ENCODE peak calls at places on chromosomes 7 and 10, in five cellular contexts. Q, E, K, V and W are unnamed samples.

GRCh38 chr7:71687831-71688599 is 556.1 kb downstream of the GALNT17 start:
- DNase-seq in K (no peak), Q (no peak), V (no peak), E (no peak), W (no peak)

GRCh38 chr7:24192053-24192452 is 91.9 kb upstream of the NPY start:
- DNase-seq in Q (no peak), E (no peak), V (peak), K (no peak), W (no peak)

GRCh38 chr7:121081327-121081936 is 92.9 kb downstream of the CPED1 start:
- DNase-seq in E (peak), K (peak), Q (no peak), V (peak), W (peak)

GRCh38 chr7:157854066-157854891 is 517.5 kb downstream of the DNAJB6 start:
- DNase-seq in V (no peak), K (no peak), Q (peak), E (no peak), W (no peak)

GRCh38 chr7:147472556-147472955 is 1118.0 kb upstream of the C7orf33 start:
- DNase-seq in V (no peak), E (no peak), K (no peak), Q (no peak), W (no peak)

GRCh38 chr10:117136391-117136975 is 1.6 kb downstream of the VAX1 start:
- DNase-seq in E (no peak), K (no peak), V (no peak), Q (no peak), W (no peak)

GRCh38 chr10:76111404-76111803 is 680.0 kb downstream of the LRMDA start:
- DNase-seq in E (no peak), K (no peak), V (no peak), Q (no peak), W (no peak)

GRCh38 chr10:29386347-29386999 is 97.6 kb downstream of the LYZL1 start:
- DNase-seq in K (peak), Q (no peak), E (peak), V (peak), W (peak)

GRCh38 chr10:86130737-86131475 is 235.7 kb downstream of the GRID1 start:
- DNase-seq in V (no peak), K (no peak), E (no peak), Q (no peak), W (no peak)

GRCh38 chr10:76937056-76937665 is 700.4 kb downstream of the KCNMA1 start:
- DNase-seq in K (no peak), Q (no peak), E (no peak), V (no peak), W (no peak)

GRCh38 chr10:60377955-60378354 is 11.7 kb downstream of the ANK3 start:
- DNase-seq in E (no peak), V (no peak), Q (no peak), K (no peak), W (no peak)

GRCh38 chr10:70619271-70620019 is 16.9 kb upstream of the PRF1 start:
- DNase-seq in V (peak), E (no peak), K (no peak), Q (no peak), W (no peak)

GRCh38 chr7:139563856-139564255 is 40.4 kb downstream of the CLEC2L start:
- DNase-seq in Q (no peak), E (no peak), K (no peak), V (no peak), W (no peak)

GRCh38 chr7:17275749-17276671 is 22.4 kb upstream of the AHR start:
- DNase-seq in E (no peak), K (no peak), V (peak), Q (no peak), W (peak)

GRCh38 chr7:107234436-107234835 is 65.6 kb downstream of the HBP1 start:
- DNase-seq in V (no peak), E (no peak), Q (no peak), K (no peak), W (no peak)

GRCh38 chr7:51062222-51062987 is 254.2 kb downstream of the COBL start:
- DNase-seq in K (peak), Q (peak), E (no peak), V (no peak), W (no peak)

GRCh38 chr10:110115784-110116520 is 91.5 kb upstream of the MXI1 start:
- DNase-seq in E (no peak), K (no peak), V (no peak), Q (no peak), W (no peak)

GRCh38 chr10:7608001-7608400 is 58.8 kb downstream of the ITIH5 start:
- DNase-seq in Q (no peak), K (no peak), V (no peak), E (no peak), W (no peak)

GRCh38 chr10:74991435-74991834 is 120.0 kb upstream of the SAMD8 start:
- DNase-seq in E (peak), K (peak), Q (no peak), V (peak), W (peak)

GRCh38 chr10:45593938-45594275 is 78.7 kb downstream of the ZFAND4 start:
- DNase-seq in V (no peak), K (no peak), Q (no peak), E (no peak), W (no peak)

GRCh38 chr10:29862926-29863614 is 196.3 kb downstream of the JCAD start:
- DNase-seq in K (no peak), Q (no peak), E (no peak), V (peak), W (no peak)

GRCh38 chr10:116784651-116785050 is 42.3 kb upstream of the HSPA12A start:
- DNase-seq in E (no peak), K (no peak), V (no peak), Q (no peak), W (no peak)

GRCh38 chr7:97174308-97174707 is 56.8 kb downstream of the SDHAF3 start:
- DNase-seq in K (no peak), E (no peak), V (peak), Q (no peak), W (no peak)

GRCh38 chr10:14555806-14556205 is 218.9 kb downstream of the FAM107B start:
- DNase-seq in E (no peak), K (peak), Q (no peak), V (no peak), W (no peak)

GRCh38 chr7:134891262-134892001 is 94.9 kb upstream of the AGBL3 start:
- DNase-seq in K (peak), Q (peak), E (no peak), V (peak), W (peak)

GRCh38 chr7:5773661-5774086 is 7.8 kb downstream of the RNF216 start:
- DNase-seq in Q (no peak), K (no peak), V (peak), E (no peak), W (peak)

DNA sequence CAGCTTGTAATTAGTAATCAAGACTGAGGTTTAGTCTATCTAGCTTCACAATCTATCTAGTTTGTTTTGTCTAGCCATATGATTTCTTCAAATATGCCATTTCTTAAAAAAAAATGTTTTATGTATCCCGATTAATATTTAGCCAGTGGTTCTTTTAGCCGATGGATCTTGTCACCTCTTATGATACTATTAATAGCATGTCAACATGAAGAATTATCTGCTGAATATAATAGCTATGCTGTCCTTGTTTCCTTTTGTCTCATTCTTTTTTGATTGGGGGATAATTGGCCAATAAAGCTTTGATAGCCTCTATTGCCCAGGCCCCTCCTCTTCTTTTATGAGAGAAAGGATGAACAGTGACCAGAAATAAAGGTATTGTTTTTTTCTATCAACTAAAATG is 32.8 kb downstream of the PTEN start:
- DNase-seq in Q (no peak), V (no peak), E (no peak), K (no peak), W (no peak)
- H3K27ac ChIP-seq in Q (no peak), V (no peak), E (no peak), K (peak), W (no peak)

GRCh38 chr7:79453558-79454324 is at the start of gene MAGI2:
- DNase-seq in Q (peak), K (peak), V (peak), E (peak), W (peak)
- H3K4me3 ChIP-seq in Q (peak), K (peak), V (peak), E (no peak), W (peak)

GRCh38 chr7:38315410-38315809 is 42.0 kb upstream of the TARP start:
- DNase-seq in E (no peak), V (no peak), K (no peak), Q (no peak), W (no peak)
- H3K27ac ChIP-seq in E (no peak), V (no peak), K (no peak), Q (no peak), W (no peak)

GRCh38 chr7:101174322-101174854 is 5.7 kb downstream of the NAT16 start:
- DNase-seq in K (no peak), E (no peak), V (no peak), Q (no peak), W (no peak)

GRCh38 chr7:101175664-101176063 is 4.4 kb downstream of the NAT16 start:
- DNase-seq in K (no peak), V (no peak), Q (no peak), E (no peak), W (no peak)

GRCh38 chr7:101172854-101173751 is 7.0 kb downstream of the NAT16 start:
- DNase-seq in K (no peak), Q (peak), E (no peak), V (peak), W (peak)

GRCh38 chr7:101172005-101172853 is 6.9 kb upstream of the VGF start:
- DNase-seq in V (no peak), Q (no peak), E (no peak), K (no peak), W (no peak)

GRCh38 chr7:101173752-101174244 is 6.3 kb downstream of the NAT16 start:
- DNase-seq in Q (no peak), V (no peak), E (peak), K (no peak), W (no peak)
- H3K4me3 ChIP-seq in Q (peak), V (peak), E (no peak), K (peak), W (no peak)

DNA sequence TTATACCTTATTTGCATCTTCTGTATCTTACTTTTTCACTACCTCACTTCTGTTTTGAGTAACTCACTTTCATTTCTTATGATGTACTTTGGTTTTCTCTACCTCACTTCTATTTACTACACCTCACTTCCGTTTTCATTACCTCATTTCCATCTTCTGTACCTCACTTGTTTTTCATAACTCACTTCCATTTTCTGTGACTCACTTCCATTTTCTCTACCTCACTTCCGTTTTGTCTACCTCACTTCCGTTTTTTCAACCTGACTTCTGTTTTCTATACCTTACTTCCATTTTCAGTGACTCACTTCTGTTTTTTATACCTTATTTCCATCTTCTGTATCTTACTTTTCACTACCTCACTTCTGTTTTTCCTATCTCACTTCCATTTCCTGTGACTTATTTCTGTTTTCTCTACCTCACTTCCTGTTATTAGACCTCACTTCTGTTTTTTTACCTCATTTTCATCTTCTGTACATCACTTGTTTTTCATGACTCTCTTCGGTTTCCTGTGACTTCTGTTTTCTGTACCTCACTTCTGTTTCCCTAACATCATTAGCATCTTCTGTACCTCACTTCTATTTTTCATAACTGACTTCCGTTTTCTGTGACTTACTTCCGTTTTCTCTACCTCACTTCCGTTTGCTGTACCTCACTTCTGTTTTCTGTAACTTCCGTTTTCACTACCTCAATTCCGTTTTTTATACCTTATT is 493.1 kb upstream of the AKR1E2 start:
- DNase-seq in V (no peak), E (peak), K (no peak), Q (no peak), W (no peak)
- H3K27ac ChIP-seq in V (no peak), E (peak), K (no peak), Q (no peak), W (no peak)

GRCh38 chr10:61964059-61964709 is 62.7 kb downstream of the ARID5B start:
- DNase-seq in V (no peak), E (no peak), Q (no peak), K (no peak), W (no peak)
- H3K4me3 ChIP-seq in V (no peak), E (peak), Q (no peak), K (no peak), W (no peak)

DNA sequence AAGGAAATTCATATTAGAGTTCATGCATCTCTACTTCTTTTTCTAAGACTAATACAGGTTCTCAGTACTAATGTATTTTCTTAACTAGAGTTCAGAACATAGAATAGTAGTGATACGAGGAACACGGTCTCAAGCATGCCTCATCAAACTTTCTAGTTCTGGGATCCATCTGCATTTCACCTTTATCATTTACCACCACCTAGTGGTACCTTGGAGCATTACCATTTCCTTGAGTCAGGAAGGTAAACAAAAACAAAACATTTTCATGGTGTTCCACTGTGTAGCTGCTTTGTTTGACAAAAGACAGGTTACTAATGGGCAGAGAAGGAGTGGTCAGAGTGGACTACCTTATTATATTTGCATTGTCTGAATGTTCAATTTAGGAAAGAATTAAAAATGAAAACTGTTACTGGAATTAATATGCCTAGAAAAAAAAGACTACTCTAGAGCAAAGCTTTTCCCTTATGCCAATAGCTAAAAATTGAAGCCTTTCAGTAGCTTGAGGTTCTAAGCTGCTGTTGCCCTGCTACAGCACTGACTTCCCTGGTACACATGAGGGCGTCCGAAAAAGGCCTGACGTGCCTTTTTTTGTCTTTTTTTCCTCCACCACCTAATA is 44.5 kb downstream of the STARD3NL start:
- DNase-seq in K (peak), V (peak), E (peak), Q (no peak), W (peak)
- H3K27ac ChIP-seq in K (no peak), V (no peak), E (no peak), Q (no peak), W (no peak)

GRCh38 chr10:120765241-120765803 is 85.8 kb upstream of the WDR11 start:
- DNase-seq in V (no peak), K (no peak), E (no peak), Q (no peak), W (no peak)
- H3K4me3 ChIP-seq in V (no peak), K (no peak), E (no peak), Q (no peak), W (no peak)

DNA sequence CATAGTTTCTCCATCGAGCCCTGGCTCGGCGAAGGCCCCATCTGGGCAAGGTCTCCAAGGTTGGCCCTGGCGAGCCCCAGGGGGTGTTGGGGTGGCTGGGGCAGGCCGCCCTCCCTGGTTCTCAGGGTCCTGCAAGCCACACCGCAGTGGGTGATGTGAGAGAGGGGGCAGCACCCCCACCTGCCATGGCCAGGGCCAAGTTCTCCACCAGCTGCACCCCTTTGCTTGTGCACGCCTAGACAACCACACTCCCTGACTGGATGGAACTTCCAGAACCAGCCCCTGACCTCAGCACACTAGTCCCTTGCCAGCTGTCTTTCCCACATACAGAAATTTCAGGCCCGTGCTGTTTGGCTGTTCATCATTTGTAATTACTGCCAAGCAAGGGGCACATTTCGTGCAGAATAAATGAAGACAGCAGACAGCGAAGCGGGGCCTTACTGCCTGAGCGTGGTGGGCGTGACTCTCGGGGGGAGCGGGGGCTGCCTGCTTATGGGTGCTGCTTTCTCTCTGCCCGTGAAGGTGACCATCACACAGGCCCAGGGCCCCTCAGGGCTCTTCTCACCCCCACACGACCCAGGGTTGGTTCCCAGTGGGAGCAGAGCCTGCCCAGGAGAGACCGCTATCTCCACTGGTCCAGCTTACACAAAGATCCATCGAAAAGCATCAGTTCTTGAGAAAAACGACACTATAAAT is 85.9 kb downstream of the ADARB2 start:
- DNase-seq in E (no peak), V (no peak), K (no peak), Q (no peak), W (no peak)
- H3K27ac ChIP-seq in E (no peak), V (no peak), K (no peak), Q (no peak), W (no peak)

DNA sequence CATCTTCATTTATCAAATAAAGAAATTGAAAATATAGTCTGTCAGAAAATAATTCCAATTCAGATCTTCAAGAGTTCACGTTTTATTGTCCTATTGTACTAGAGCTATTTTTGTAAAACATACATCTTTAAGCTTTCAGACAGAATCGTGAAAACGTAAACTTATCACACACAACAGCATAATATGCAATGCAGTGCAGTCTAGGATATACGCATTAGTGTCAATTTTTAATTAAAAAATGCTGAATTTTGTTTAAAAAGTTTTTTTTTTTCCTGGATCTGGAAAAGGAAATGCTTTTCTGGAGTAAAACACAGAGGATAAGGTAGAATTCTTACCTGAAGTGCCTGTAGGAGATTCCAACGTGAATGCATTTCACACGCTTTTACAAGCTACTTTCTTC is 458.2 kb upstream of the KLF6 start:
- DNase-seq in V (no peak), K (no peak), Q (no peak), E (no peak), W (no peak)
- H3K4me3 ChIP-seq in V (peak), K (no peak), Q (peak), E (no peak), W (no peak)